ENCODE peak calls at places on chromosomes 6 and 20, in ten cellular contexts. H is ovary, U is AG09309, K is ascending aorta, C is GM12864, N is heart right ventricle, A is OCI-LY7, X is hepatocyte, Q is PC-3, I is neural crest cell. T is an unnamed sample.
A peak's percentile ranks its signal among the peaks of the same experiment; 100 is the strongest.

GRCh38 chr6:1724616-1725015 is 114.9 kb downstream of the FOXC1 start:
- DNase-seq in N (peak; percentile 64), U (no peak), X (peak; percentile 25), C (no peak), H (no peak), Q (peak; percentile 93), K (no peak), A (no peak), I (no peak), T (no peak)

GRCh38 chr6:158769696-158770446 is 49.3 kb downstream of the EZR start:
- DNase-seq in Q (no peak), H (no peak), U (no peak), A (no peak), N (peak; percentile 52), K (no peak), I (no peak), C (no peak), X (no peak), T (no peak)

GRCh38 chr20:37128803-37129202 is 33.0 kb upstream of the RBL1 start:
- DNase-seq in H (no peak), U (no peak), I (no peak), Q (no peak), N (no peak), X (no peak), A (no peak), K (no peak), C (no peak), T (no peak)

GRCh38 chr20:20407891-20408805 is 40.2 kb downstream of the INSM1 start:
- DNase-seq in K (no peak), Q (peak; percentile 61), A (no peak), N (no peak), U (no peak), I (no peak), H (no peak), X (no peak), C (no peak), T (no peak)

GRCh38 chr6:167804281-167805013 is 22.3 kb upstream of the AFDN start:
- DNase-seq in K (no peak), H (no peak), A (no peak), I (no peak), X (no peak), C (no peak), U (no peak), N (no peak), Q (no peak), T (no peak)

GRCh38 chr20:45951474-45951873 is 17.0 kb downstream of the PCIF1 start:
- DNase-seq in H (no peak), C (no peak), A (peak; percentile 57), N (no peak), K (no peak), I (no peak), U (no peak), Q (no peak), X (no peak), T (no peak)

GRCh38 chr20:13771853-13772453 is 12.8 kb downstream of the ESF1 start:
- DNase-seq in N (no peak), H (no peak), K (no peak), I (no peak), Q (peak; percentile 72), X (peak; percentile 49), A (peak; percentile 56), U (no peak), C (no peak), T (no peak)

GRCh38 chr6:16135078-16135477 is 6.2 kb downstream of the MYLIP start:
- DNase-seq in C (no peak), U (no peak), N (no peak), Q (no peak), I (no peak), H (no peak), K (no peak), X (no peak), A (no peak), T (no peak)

GRCh38 chr6:44580901-44581300 is 193.4 kb downstream of the CDC5L start:
- DNase-seq in N (no peak), I (no peak), U (peak; percentile 5), A (no peak), Q (peak; percentile 8), H (no peak), C (no peak), K (no peak), X (no peak), T (no peak)

GRCh38 chr6:35017461-35018183 is 123.5 kb downstream of the TCP11 start:
- DNase-seq in I (no peak), Q (no peak), N (peak; percentile 64), C (no peak), A (no peak), H (peak; percentile 70), U (no peak), K (no peak), X (no peak), T (peak; percentile 64)

GRCh38 chr20:58094160-58094559 is 134.3 kb downstream of the ANKRD60 start:
- DNase-seq in U (no peak), X (no peak), Q (no peak), H (no peak), N (no peak), K (no peak), A (no peak), C (no peak), I (no peak), T (no peak)

GRCh38 chr6:28809947-28810654 is 113.7 kb downstream of the TRIM27 start:
- DNase-seq in N (no peak), Q (no peak), X (no peak), U (no peak), A (no peak), H (no peak), K (no peak), C (no peak), I (no peak), T (no peak)

GRCh38 chr6:147586044-147586443 is 77.6 kb downstream of the SAMD5 start:
- DNase-seq in C (no peak), H (peak; percentile 29), X (no peak), N (no peak), I (no peak), K (no peak), A (no peak), U (no peak), Q (peak; percentile 50), T (peak; percentile 73)

GRCh38 chr20:53950031-53950430 is 120.4 kb downstream of the BCAS1 start:
- DNase-seq in A (no peak), X (no peak), C (no peak), U (no peak), Q (no peak), I (no peak), H (no peak), N (no peak), K (no peak), T (no peak)

GRCh38 chr6:53805016-53805415 is 10.2 kb downstream of the LRRC1 start:
- DNase-seq in A (no peak), I (no peak), X (no peak), Q (no peak), C (no peak), K (no peak), H (no peak), N (no peak), U (no peak), T (no peak)

GRCh38 chr6:52346503-52346902 is 15.4 kb upstream of the PAQR8 start:
- DNase-seq in U (no peak), X (no peak), Q (peak; percentile 66), K (no peak), I (no peak), N (no peak), C (no peak), A (no peak), H (no peak), T (no peak)

GRCh38 chr20:325043-325888 is at the start of gene SOX12:
- DNase-seq in A (peak; percentile 94), N (peak; percentile 98), C (peak; percentile 73), I (peak; percentile 97), X (peak; percentile 98), U (no peak), K (peak; percentile 92), H (peak; percentile 98), Q (peak; percentile 97), T (peak; percentile 98)
- TF ChIP-seq CTCF in A (no peak), N (no peak), C (no peak), I (no peak), X (no peak), U (no peak), K (no peak), H (no peak), Q (no peak), T (no peak)

GRCh38 chr6:90397929-90398674 is 101.5 kb upstream of the BACH2 start:
- DNase-seq in K (no peak), A (no peak), X (peak; percentile 59), I (no peak), N (no peak), C (no peak), U (no peak), Q (peak; percentile 65), H (no peak), T (no peak)
- TF ChIP-seq CTCF in K (no peak), A (no peak), X (no peak), I (no peak), N (no peak), C (no peak), U (no peak), Q (no peak), H (no peak), T (no peak)

DNA sequence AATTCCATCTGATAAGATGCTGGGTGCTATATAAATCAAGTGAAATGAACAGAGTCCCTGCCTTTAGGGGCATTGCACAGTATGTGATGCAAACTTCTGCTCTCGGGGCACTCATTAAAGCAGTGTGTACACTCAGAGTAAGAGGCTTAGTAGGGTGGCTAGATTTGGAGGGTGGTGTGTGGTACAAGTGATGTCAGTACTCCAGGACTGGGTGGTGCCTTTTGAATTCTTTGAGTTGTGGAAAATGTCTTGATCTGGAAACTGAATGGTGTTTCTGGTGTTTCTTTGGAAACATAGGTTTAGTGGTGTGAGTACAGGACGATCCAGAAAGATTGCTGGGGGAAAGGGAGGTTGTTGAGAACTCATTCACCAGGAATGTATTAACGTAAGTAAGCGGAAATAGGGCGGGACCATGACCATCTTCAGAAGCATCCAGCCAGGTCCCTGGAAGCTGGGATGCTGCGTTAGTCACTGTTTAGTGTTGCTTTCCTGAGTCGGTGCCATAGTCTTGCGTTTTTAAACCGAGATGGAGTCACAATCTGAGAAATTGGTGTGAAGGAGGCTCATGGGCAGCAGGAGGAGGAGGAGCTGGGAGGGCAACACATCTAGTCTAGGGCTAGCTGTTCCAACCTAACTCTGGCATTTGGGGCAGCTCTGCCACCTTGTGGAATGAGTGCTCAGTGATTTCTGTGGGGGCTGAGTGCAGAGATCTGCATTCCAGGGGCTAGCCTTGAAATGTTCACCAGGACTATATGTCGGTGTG is 70.3 kb downstream of the SCAND1 start:
- DNase-seq in K (peak; percentile 56), C (peak; percentile 18), U (peak; percentile 100), I (peak; percentile 57), A (peak; percentile 72), X (peak; percentile 84), N (peak; percentile 59), Q (peak; percentile 99), H (peak; percentile 87), T (peak; percentile 82)
- TF ChIP-seq CTCF in K (peak; percentile 68), C (peak; percentile 67), U (peak; percentile 84), I (peak; percentile 75), A (peak; percentile 86), X (peak; percentile 74), N (peak; percentile 52), Q (peak; percentile 92), H (peak; percentile 36), T (peak; percentile 32)

DNA sequence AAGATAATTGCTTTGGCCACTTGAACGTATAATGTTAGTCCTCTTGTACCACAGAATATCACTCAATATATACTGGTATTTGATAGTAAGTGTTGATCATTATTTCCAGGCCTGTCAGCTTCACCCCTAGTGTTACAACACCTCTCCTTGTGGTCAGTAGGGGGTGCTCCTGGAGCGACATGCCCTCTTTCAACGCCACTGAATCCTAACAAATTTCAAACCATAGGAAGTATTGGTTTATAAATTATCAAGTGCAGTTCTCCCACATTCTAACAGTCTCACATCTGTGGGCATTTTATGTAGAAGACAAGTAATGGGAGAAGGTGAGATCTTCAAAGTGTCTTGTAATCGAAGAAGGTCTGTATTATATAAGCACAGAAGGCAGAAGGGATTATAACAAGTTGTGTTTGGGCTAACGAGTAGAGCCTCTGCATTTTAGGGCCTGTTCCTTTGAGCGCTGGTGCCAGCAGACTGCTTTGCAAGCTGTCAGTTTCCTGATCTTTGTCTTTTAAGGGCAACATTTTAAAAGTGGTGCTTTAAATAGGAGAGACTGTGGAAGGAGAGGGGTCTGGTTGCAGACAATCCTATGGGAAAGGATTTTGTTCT is 57.1 kb upstream of the CEP162 start:
- DNase-seq in X (peak; percentile 29), C (no peak), H (no peak), N (no peak), U (no peak), Q (peak; percentile 35), K (no peak), A (no peak), I (no peak), T (no peak)
- TF ChIP-seq CTCF in X (peak; percentile 44), C (peak; percentile 51), H (no peak), N (no peak), U (peak; percentile 18), Q (peak; percentile 66), K (no peak), A (peak; percentile 73), I (peak; percentile 54), T (no peak)